ENCODE peak calls at places on chromosomes 12 and 14, in nine cellular contexts. P is lower lobe of right lung, L is left lung, X is fibroblast of pulmonary artery, K is AG04449, J is sigmoid colon, C is breast epithelium, I is right lobe of liver, A is tibial artery. E is an unnamed sample.
A peak's percentile ranks its signal among the peaks of the same experiment; 100 is the strongest.

GRCh38 chr12:6264402-6265037 is 46.0 kb upstream of the PLEKHG6 start:
- DNase-seq in P (peak; percentile 81), L (no peak), X (no peak), K (no peak), J (no peak), C (no peak), I (no peak), A (no peak), E (no peak)

GRCh38 chr14:94412671-94413638 is 24.6 kb upstream of the SERPINA1 start:
- DNase-seq in P (no peak), L (no peak), X (peak; percentile 35), K (no peak), J (no peak), C (no peak), I (peak; percentile 77), A (no peak), E (no peak)

GRCh38 chr12:77891531-77892147 is 60.9 kb downstream of the NAV3 start:
- DNase-seq in P (no peak), L (no peak), X (no peak), K (no peak), J (no peak), C (no peak), I (no peak), A (no peak), E (no peak)

GRCh38 chr12:66916189-66916588 is 237.3 kb upstream of the GRIP1 start:
- DNase-seq in P (no peak), L (no peak), X (no peak), K (no peak), J (no peak), C (no peak), I (no peak), A (no peak), E (no peak)

GRCh38 chr12:68119724-68120211 is 39.8 kb downstream of the IFNG start:
- DNase-seq in P (no peak), L (no peak), X (no peak), K (no peak), J (no peak), C (no peak), I (no peak), A (no peak), E (no peak)

GRCh38 chr12:39375206-39375808 is 67.6 kb downstream of the KIF21A start:
- DNase-seq in P (no peak), L (no peak), X (no peak), K (no peak), J (no peak), C (no peak), I (no peak), A (no peak), E (no peak)

GRCh38 chr12:28026701-28027100 is 54.2 kb upstream of the PTHLH start:
- DNase-seq in P (no peak), L (no peak), X (no peak), K (no peak), J (no peak), C (no peak), I (no peak), A (no peak), E (no peak)

GRCh38 chr12:101021442-101021841 is 188.6 kb downstream of the SLC5A8 start:
- DNase-seq in P (no peak), L (no peak), X (peak; percentile 17), K (no peak), J (no peak), C (no peak), I (no peak), A (no peak), E (no peak)

GRCh38 chr12:131943876-131944275 is 5.9 kb upstream of the EP400 start:
- DNase-seq in P (peak; percentile 18), L (peak; percentile 2), X (no peak), K (no peak), J (peak; percentile 39), C (peak; percentile 10), I (no peak), A (no peak), E (no peak)

DNA sequence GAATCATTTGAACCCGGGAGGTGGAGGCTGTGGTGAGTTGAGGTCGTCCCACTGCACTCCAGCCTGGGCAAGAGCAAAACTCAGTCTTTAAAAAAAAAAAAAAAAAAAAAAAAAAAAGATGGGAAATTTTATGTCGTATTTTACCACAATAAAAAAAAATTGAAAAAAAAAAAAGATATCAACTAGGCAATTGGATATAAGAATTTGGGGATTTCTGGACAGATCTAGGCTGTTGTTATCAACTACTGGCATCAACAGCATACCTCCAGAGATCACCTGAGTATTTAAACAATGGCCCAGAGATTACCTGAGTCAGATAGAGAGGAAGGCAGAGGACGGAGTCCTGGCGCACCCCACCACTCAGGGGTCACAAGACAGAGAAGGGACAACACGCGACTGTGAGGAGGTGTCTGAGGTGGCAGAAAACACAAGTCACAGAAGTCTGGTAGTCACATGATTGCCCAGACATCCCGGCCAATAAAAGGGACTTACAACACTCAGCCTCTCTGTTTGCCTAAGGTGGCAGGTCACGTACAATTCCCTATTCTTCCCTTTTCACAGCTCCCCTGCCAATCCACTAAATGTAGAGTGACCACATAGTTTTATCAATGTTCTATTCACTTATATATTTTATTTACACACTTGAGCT is 1.8 kb downstream of the SPRING1 start:
- DNase-seq in P (peak; percentile 62), L (no peak), X (no peak), K (no peak), J (no peak), C (no peak), I (peak; percentile 71), A (no peak), E (no peak)
- H3K4me3 ChIP-seq in P (peak overlapping the region; percentile 81), L (peak overlapping the region; percentile 76), X (peak overlapping the region; percentile 94), K (peak overlapping the region; percentile 91), J (peak overlapping the region; percentile 92), C (peak overlapping the region; percentile 81), I (no peak overlapping the region), A (peak overlapping the region; percentile 96), E (no peak overlapping the region)

GRCh38 chr12:98935847-98936246 is 290.8 kb downstream of the APAF1 start:
- DNase-seq in P (no peak), L (no peak), X (no peak), K (no peak), J (no peak), C (no peak), I (no peak), A (no peak), E (no peak)

GRCh38 chr12:98939926-98940325 is 294.8 kb downstream of the APAF1 start:
- DNase-seq in P (no peak), L (no peak), X (no peak), K (no peak), J (no peak), C (no peak), I (no peak), A (no peak), E (no peak)

GRCh38 chr12:98939350-98939749 is 294.3 kb downstream of the APAF1 start:
- DNase-seq in P (no peak), L (no peak), X (peak; percentile 42), K (peak; percentile 19), J (no peak), C (no peak), I (no peak), A (no peak), E (peak; percentile 46)
- TF ChIP-seq CTCF in P (no peak), L (peak; percentile 28), X (peak; percentile 50), K (peak; percentile 38), J (no peak), C (no peak), I (no peak), A (no peak), E (peak; percentile 74)

GRCh38 chr14:67409461-67409860 is 2.5 kb downstream of the PLEK2 start:
- DNase-seq in P (no peak), L (no peak), X (no peak), K (no peak), J (peak; percentile 37), C (no peak), I (no peak), A (no peak), E (no peak)

GRCh38 chr14:67413806-67414769 is 2.1 kb upstream of the PLEK2 start:
- DNase-seq in P (no peak), L (no peak), X (peak; percentile 58), K (no peak), J (peak; percentile 41), C (no peak), I (no peak), A (no peak), E (peak; percentile 20)

GRCh38 chr14:67411375-67411774 is 590 bp downstream of the PLEK2 start:
- DNase-seq in P (no peak), L (no peak), X (no peak), K (no peak), J (peak; percentile 54), C (no peak), I (no peak), A (no peak), E (no peak)

GRCh38 chr14:67411820-67412421 is at the start of gene PLEK2:
- DNase-seq in P (peak; percentile 80), L (peak; percentile 89), X (peak; percentile 33), K (no peak), J (peak; percentile 62), C (peak; percentile 68), I (peak; percentile 69), A (no peak), E (no peak)

DNA sequence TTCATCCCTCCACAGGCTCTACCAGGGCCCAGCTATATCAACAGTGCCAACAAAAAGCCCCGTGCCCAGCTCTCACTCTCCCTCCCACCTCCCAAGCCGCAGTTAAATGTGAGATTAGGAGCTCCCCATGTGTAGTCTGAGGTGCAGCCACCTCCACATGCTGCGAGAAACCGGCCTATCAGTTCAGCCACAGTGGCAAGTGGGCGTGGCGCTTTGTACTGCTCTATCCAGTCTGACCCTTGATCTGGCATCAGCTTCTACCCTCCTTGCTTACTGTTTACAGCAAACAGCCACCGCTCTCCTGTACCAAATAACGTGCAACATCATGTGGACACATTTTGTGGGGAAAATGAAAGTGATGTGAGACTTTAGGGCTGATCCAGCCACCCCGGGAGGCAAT is 1.7 kb downstream of the PLEK2 start:
- DNase-seq in P (no peak), L (no peak), X (no peak), K (no peak), J (peak; percentile 36), C (no peak), I (peak; percentile 50), A (no peak), E (no peak)
- H3K4me3 ChIP-seq in P (no peak overlapping the region), L (no peak overlapping the region), X (no peak overlapping the region), K (no peak overlapping the region), J (no peak overlapping the region), C (no peak overlapping the region), I (no peak overlapping the region), A (no peak overlapping the region), E (no peak overlapping the region)

GRCh38 chr12:120749256-120749655 is 23.6 kb downstream of the ACADS start:
- DNase-seq in P (no peak), L (no peak), X (no peak), K (no peak), J (no peak), C (no peak), I (no peak), A (no peak), E (no peak)

GRCh38 chr12:120748242-120748641 is 22.6 kb downstream of the ACADS start:
- DNase-seq in P (no peak), L (no peak), X (no peak), K (no peak), J (no peak), C (no peak), I (no peak), A (no peak), E (no peak)

GRCh38 chr12:120754792-120755191 is 29.2 kb downstream of the ACADS start:
- DNase-seq in P (no peak), L (no peak), X (no peak), K (no peak), J (no peak), C (no peak), I (no peak), A (no peak), E (no peak)

GRCh38 chr12:120751389-120751788 is 25.8 kb downstream of the ACADS start:
- DNase-seq in P (no peak), L (peak; percentile 13), X (no peak), K (no peak), J (no peak), C (no peak), I (no peak), A (no peak), E (no peak)

GRCh38 chr12:120750806-120751205 is 25.2 kb downstream of the ACADS start:
- DNase-seq in P (no peak), L (no peak), X (no peak), K (no peak), J (no peak), C (no peak), I (no peak), A (no peak), E (no peak)
- TF ChIP-seq CTCF in P (no peak), L (no peak), X (no peak), K (no peak), J (no peak), C (no peak), I (no peak), A (no peak), E (no peak)